ENCODE peak calls at places on chromosomes 1 and 21, in four cellular contexts. C is brain microvascular endothelial cell, T is kidney, U is IMR-90. H is an unnamed sample.

GRCh38 chr1:17404034-17404671 is 32.2 kb downstream of the PADI6 start:
- DNase-seq in C (no peak), T (no peak), U (no peak), H (no peak)

GRCh38 chr1:203388683-203389082 is 37.8 kb upstream of the FMOD start:
- DNase-seq in C (no peak), T (no peak), U (no peak), H (no peak)

GRCh38 chr21:39016740-39017315 is 166.4 kb downstream of the PSMG1 start:
- DNase-seq in C (no peak), T (no peak), U (peak; percentile 40), H (no peak)

GRCh38 chr21:30223596-30223995 is 7.7 kb upstream of the CLDN8 start:
- DNase-seq in C (no peak), T (no peak), U (no peak), H (no peak)

GRCh38 chr21:37435120-37435519 is 68.5 kb downstream of the DYRK1A start:
- DNase-seq in C (peak; percentile 71), T (no peak), U (peak; percentile 80), H (peak; percentile 61)

GRCh38 chr1:37506740-37507139 is 7.8 kb downstream of the MEAF6 start:
- DNase-seq in C (no peak), T (no peak), U (no peak), H (no peak)

GRCh38 chr21:42218836-42219605 is at the start of gene ABCG1:
- DNase-seq in C (no peak), T (peak; percentile 81), U (peak; percentile 13), H (no peak)

GRCh38 chr1:205936846-205937707 is 6.2 kb downstream of the SLC26A9 start:
- DNase-seq in C (peak; percentile 61), T (no peak), U (peak; percentile 68), H (no peak)

GRCh38 chr1:35298464-35298863 is 30.0 kb downstream of the ZMYM4 start:
- DNase-seq in C (peak; percentile 29), T (peak; percentile 73), U (peak; percentile 36), H (no peak)

GRCh38 chr21:16473965-16474364 is 744.2 kb downstream of the USP25 start:
- DNase-seq in C (peak; percentile 61), T (peak; percentile 19), U (peak; percentile 12), H (no peak)

GRCh38 chr21:28788030-28788429 is 204.6 kb downstream of the LTN1 start:
- DNase-seq in C (no peak), T (no peak), U (no peak), H (no peak)

GRCh38 chr1:65149753-65150463 is 1.9 kb downstream of the AK4 start:
- DNase-seq in C (no peak), T (no peak), U (no peak), H (no peak)

GRCh38 chr1:214224605-214225354 is 56.2 kb upstream of the SMYD2 start:
- DNase-seq in C (peak; percentile 32), T (no peak), U (peak; percentile 41), H (no peak)

GRCh38 chr1:175373786-175374623 is 181.4 kb upstream of the KIAA0040 start:
- DNase-seq in C (peak; percentile 1), T (peak; percentile 68), U (no peak), H (no peak)

GRCh38 chr1:236343246-236343862 is 50.7 kb upstream of the EDARADD start:
- DNase-seq in C (no peak), T (no peak), U (no peak), H (no peak)

GRCh38 chr1:17342014-17342441 is 30.0 kb upstream of the PADI6 start:
- DNase-seq in C (no peak), T (no peak), U (no peak), H (no peak)

GRCh38 chr1:177996957-177997356 is 27.1 kb upstream of the SEC16B start:
- DNase-seq in C (no peak), T (no peak), U (no peak), H (no peak)

GRCh38 chr1:245173446-245174178 is 18.8 kb downstream of the KIF26B start:
- DNase-seq in C (no peak), T (no peak), U (no peak), H (no peak)

GRCh38 chr1:44154049-44154448 is 12.6 kb upstream of the KLF18 start:
- DNase-seq in C (peak; percentile 5), T (no peak), U (no peak), H (no peak)

GRCh38 chr1:183227963-183228649 is 42.0 kb downstream of the LAMC2 start:
- DNase-seq in C (peak; percentile 47), T (no peak), U (peak; percentile 41), H (no peak)

GRCh38 chr21:26743524-26743923 is 101.7 kb downstream of the ADAMTS1 start:
- DNase-seq in C (no peak), T (no peak), U (no peak), H (no peak)

GRCh38 chr1:206683313-206683712 is 1.4 kb upstream of the MAPKAPK2 start:
- DNase-seq in C (no peak), T (no peak), U (no peak), H (no peak)

GRCh38 chr1:108708726-108709660 is 3.7 kb upstream of the FNDC7 start:
- DNase-seq in C (no peak), T (no peak), U (no peak), H (no peak)

GRCh38 chr1:115832651-115833050 is 8.3 kb downstream of the NHLH2 start:
- DNase-seq in C (no peak), T (no peak), U (no peak), H (no peak)

GRCh38 chr1:12450090-12450764 is 167.8 kb downstream of the DHRS3 start:
- DNase-seq in C (no peak), T (no peak), U (no peak), H (no peak)
- H3K27ac ChIP-seq in C (peak overlapping the region; percentile 94), T (peak overlapping the region; percentile 8), U (peak overlapping the region; percentile 87), H (peak overlapping the region; percentile 76)

DNA sequence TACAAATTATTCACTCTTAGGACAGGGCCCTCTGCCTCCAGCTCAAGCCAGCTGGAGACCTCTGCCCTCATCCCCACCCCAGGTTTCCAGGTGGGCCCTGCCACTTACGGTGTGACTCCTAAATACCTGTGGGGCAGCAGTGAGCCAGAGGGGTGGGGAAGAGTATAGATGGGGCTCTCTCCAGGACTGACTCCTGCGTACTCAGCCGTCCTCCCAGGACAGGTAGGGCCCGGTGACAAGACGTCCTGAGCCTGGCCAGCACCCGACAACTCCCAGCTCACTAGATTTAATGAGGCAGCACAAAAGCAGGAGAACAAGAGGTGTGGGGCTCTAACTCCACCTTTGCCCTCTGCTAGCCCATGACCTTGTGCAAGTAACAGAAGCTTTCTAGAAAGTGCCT is 16.8 kb downstream of the GNG12 start:
- DNase-seq in C (no peak), T (no peak), U (no peak), H (no peak)
- H3K27ac ChIP-seq in C (no peak overlapping the region), T (peak overlapping the region; percentile 72), U (no peak overlapping the region), H (no peak overlapping the region)

GRCh38 chr1:23799570-23800395 is 771 bp downstream of the GALE start:
- DNase-seq in C (no peak), T (peak; percentile 96), U (peak; percentile 56), H (no peak)

GRCh38 chr1:23800396-23801337 is at the start of gene GALE:
- DNase-seq in C (peak; percentile 91), T (peak; percentile 99), U (peak; percentile 92), H (peak; percentile 73)

GRCh38 chr1:23799255-23799569 is 1.3 kb downstream of the GALE start:
- DNase-seq in C (no peak), T (no peak), U (no peak), H (no peak)

GRCh38 chr1:23797478-23798448 is 2.8 kb downstream of the GALE start:
- DNase-seq in C (no peak), T (peak; percentile 57), U (no peak), H (no peak)

GRCh38 chr1:23798662-23799142 is 1.9 kb downstream of the GALE start:
- DNase-seq in C (no peak), T (peak; percentile 76), U (no peak), H (no peak)
- H3K27ac ChIP-seq in C (no peak overlapping the region), T (peak overlapping the region; percentile 96), U (no peak overlapping the region), H (no peak overlapping the region)

GRCh38 chr1:2283371-2283990 is 55.4 kb downstream of the SKI start:
- DNase-seq in C (no peak), T (peak; percentile 57), U (no peak), H (no peak)
- H3K27ac ChIP-seq in C (no peak overlapping the region), T (no peak overlapping the region), U (no peak overlapping the region), H (no peak overlapping the region)